ENCODE peak calls at places on chromosomes 7 and 10, in six cellular contexts. L is PC-3, K is AG09309, I is brain microvascular endothelial cell, G is bronchial epithelial cell, N is A549. J is an unnamed sample.

GRCh38 chr7:78675511-78675910 is 778.0 kb downstream of the MAGI2 start:
- DNase-seq in L (peak; percentile 19), K (no peak), I (no peak), G (no peak), N (no peak), J (no peak)

GRCh38 chr10:34834274-34834673 is 19.2 kb upstream of the PARD3 start:
- DNase-seq in L (no peak), K (no peak), I (no peak), G (no peak), N (no peak), J (no peak)

GRCh38 chr7:76342222-76342621 is 16.6 kb downstream of the YWHAG start:
- DNase-seq in L (no peak), K (no peak), I (no peak), G (no peak), N (no peak), J (no peak)

GRCh38 chr10:17386616-17387075 is 67.7 kb downstream of the ST8SIA6 start:
- DNase-seq in L (no peak), K (no peak), I (no peak), G (no peak), N (no peak), J (peak; percentile 49)

GRCh38 chr10:43873717-43874116 is 225.0 kb upstream of the ZNF32 start:
- DNase-seq in L (no peak), K (no peak), I (no peak), G (no peak), N (no peak), J (no peak)

GRCh38 chr7:107344286-107344685 is 125.6 kb upstream of the GPR22 start:
- DNase-seq in L (no peak), K (no peak), I (no peak), G (no peak), N (no peak), J (no peak)

GRCh38 chr7:229184-229964 is 37.0 kb downstream of the FAM20C start:
- DNase-seq in L (no peak), K (peak; percentile 86), I (peak; percentile 52), G (no peak), N (no peak), J (peak; percentile 97)

GRCh38 chr7:108455833-108456677 is at the start of gene NRCAM:
- DNase-seq in L (no peak), K (no peak), I (no peak), G (no peak), N (peak; percentile 92), J (peak; percentile 35)

GRCh38 chr7:29565982-29566746 is 2.5 kb downstream of the PRR15 start:
- DNase-seq in L (no peak), K (no peak), I (no peak), G (no peak), N (no peak), J (no peak)

GRCh38 chr7:142855401-142855743 is 496 bp downstream of the EPHB6 start:
- DNase-seq in L (no peak), K (no peak), I (no peak), G (no peak), N (no peak), J (no peak)

GRCh38 chr7:139078911-139079310 is 30.6 kb downstream of the ZC3HAV1 start:
- DNase-seq in L (no peak), K (no peak), I (no peak), G (no peak), N (no peak), J (no peak)

GRCh38 chr7:138684360-138684759 is 16.8 kb downstream of the SVOPL start:
- DNase-seq in L (no peak), K (no peak), I (peak; percentile 40), G (no peak), N (no peak), J (no peak)

GRCh38 chr7:38465946-38466345 is 165.2 kb downstream of the AMPH start:
- DNase-seq in L (no peak), K (no peak), I (peak; percentile 51), G (no peak), N (no peak), J (peak; percentile 26)

GRCh38 chr10:129122846-129123245 is 344.2 kb upstream of the MGMT start:
- DNase-seq in L (no peak), K (no peak), I (no peak), G (no peak), N (no peak), J (no peak)

GRCh38 chr10:80526218-80526617 is 11.5 kb upstream of the SH2D4B start:
- DNase-seq in L (no peak), K (no peak), I (no peak), G (no peak), N (no peak), J (no peak)

GRCh38 chr7:44114586-44115310 is 8.6 kb downstream of the POLD2 start:
- DNase-seq in L (no peak), K (no peak), I (no peak), G (no peak), N (no peak), J (no peak)

GRCh38 chr7:105788356-105788755 is 88.0 kb downstream of the ATXN7L1 start:
- DNase-seq in L (no peak), K (no peak), I (no peak), G (no peak), N (no peak), J (no peak)

GRCh38 chr10:70399177-70399576 is 4.8 kb upstream of the EIF4EBP2 start:
- DNase-seq in L (no peak), K (no peak), I (no peak), G (no peak), N (no peak), J (no peak)

GRCh38 chr10:70404036-70404905 is at the start of gene EIF4EBP2:
- DNase-seq in L (peak; percentile 99), K (peak; percentile 71), I (peak; percentile 91), G (peak; percentile 87), N (peak; percentile 71), J (peak; percentile 97)

GRCh38 chr10:70404906-70405824 is 1.2 kb downstream of the EIF4EBP2 start:
- DNase-seq in L (peak; percentile 94), K (peak; percentile 96), I (peak; percentile 80), G (peak; percentile 91), N (peak; percentile 40), J (peak; percentile 90)

GRCh38 chr10:70403483-70404035 is 386 bp upstream of the EIF4EBP2 start:
- DNase-seq in L (no peak), K (no peak), I (no peak), G (no peak), N (no peak), J (no peak)
- H3K4me3 ChIP-seq in L (peak overlapping the region; percentile 75), K (no peak overlapping the region), I (peak overlapping the region; percentile 84), G (no peak overlapping the region), N (peak overlapping the region; percentile 58), J (peak overlapping the region; percentile 78)

DNA sequence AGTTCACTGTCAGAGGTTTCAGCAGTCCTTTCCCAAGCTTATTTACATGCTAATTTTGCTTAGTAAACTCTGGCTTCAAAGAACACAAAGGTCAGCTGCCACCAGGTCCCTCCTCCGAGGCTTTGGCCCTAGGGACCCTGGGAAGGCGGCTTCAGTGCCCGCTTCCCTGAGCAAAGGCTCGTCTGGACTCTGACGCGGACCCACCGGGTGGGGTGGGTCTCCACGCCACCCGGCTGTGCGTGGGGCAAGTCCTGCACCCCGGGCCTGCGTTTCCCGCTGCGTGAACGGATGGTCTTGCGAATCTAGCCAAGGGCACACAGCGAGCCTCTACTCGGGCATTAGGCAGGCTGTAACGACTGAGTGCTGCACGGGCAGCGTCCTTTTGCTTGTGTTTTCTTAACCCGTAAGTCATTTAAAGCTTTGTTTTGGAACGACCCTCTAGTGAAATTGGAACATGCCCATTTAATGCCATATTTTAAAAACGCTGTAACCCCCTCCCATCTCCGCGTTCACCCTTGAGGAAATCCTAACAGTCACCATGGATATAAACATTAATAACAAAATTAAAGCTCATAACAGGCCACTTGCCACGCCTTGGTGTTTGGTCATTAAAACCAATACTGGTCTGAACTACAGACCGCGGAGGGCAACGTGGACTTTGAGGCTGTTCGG is 830 bp downstream of the BNIP3 start:
- DNase-seq in L (no peak), K (no peak), I (no peak), G (no peak), N (no peak), J (no peak)
- TF ChIP-seq CTCF in L (no peak), K (no peak), I (no peak), G (no peak), N (no peak), J (peak; percentile 1)

DNA sequence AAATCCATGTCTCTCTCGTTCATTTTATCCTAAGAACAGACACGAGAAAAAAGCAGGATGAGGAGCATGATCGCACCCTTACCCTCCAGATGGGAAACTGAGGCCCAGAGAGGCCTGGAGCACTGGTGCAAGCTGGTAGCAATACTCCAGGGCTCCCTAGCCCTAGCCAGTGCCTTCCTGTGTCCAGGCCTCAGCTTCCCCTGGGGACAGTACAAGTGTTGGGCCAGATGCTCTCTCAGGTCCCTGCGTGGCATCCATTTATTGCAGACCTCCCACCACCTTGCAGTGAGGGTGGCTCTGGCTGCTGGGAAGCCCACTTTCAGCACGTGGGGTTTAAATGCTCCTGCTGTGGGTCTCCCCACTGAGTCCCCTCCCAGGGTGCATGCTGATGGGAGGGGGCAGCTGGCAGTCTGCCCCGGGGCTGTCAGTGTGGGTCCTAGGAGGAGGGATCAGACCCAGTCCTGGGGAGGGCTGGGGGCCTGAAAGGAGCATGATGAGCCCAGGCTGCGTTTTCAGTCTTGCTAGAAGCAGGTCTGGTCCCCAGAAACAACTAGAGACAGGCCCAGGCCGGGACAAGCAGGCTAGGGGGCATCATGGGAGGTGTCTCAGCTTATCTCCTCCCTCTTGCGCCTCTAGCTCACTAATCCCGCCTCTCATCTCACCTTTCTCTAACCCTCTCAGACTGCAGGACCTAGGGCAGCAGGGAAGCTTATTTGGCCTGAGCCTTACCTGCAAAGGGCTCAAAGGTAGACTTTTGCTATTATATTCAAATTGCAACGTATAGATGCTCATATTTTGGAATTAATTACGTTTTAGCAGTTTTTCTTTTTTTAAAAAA is 662 bp upstream of the PPIF start:
- DNase-seq in L (no peak), K (no peak), I (no peak), G (no peak), N (no peak), J (no peak)
- H3K4me3 ChIP-seq in L (peak overlapping the region; percentile 69), K (no peak overlapping the region), I (no peak overlapping the region), G (no peak overlapping the region), N (no peak overlapping the region), J (no peak overlapping the region)

DNA sequence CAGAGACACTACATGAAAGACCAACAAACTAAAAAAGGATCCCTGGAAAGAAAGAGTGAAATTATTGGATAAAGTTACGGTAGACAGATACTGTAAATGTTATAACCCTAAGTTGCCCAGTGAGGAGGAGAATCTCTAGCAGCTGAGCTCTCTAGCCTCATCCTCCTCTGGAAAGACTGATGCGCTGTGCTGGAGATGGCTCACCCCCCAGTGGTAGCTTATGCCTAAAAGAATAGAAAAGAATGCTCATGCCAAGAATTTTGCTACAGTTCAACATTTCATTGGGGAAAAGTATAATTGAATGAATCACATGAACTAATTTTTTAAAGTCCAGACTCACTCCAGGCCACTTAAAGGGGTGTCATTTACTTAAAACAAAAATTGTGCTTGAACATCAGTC is 50.8 kb upstream of the RNF32 start:
- DNase-seq in L (no peak), K (no peak), I (no peak), G (no peak), N (no peak), J (no peak)
- TF ChIP-seq CTCF in L (no peak), K (no peak), I (no peak), G (no peak), N (no peak), J (no peak)